ENCODE peak calls at places on chromosome 1, in five cellular contexts. M, W, B, A and X are unnamed samples.

GRCh38 chr1:41613646-41614592 is 129.4 kb upstream of the EDN2 start:
- DNase-seq in M (no peak), W (no peak), A (peak), B (no peak), X (no peak)

GRCh38 chr1:5765997-5766913 is 226.0 kb downstream of the NPHP4 start:
- DNase-seq in W (no peak), B (no peak), A (no peak), M (no peak), X (no peak)

GRCh38 chr1:232529747-232530146 is 100.2 kb downstream of the SIPA1L2 start:
- DNase-seq in W (no peak), A (no peak), B (no peak), M (no peak), X (no peak)

GRCh38 chr1:2502661-2503553 is 23.5 kb downstream of the PANK4 start:
- DNase-seq in M (no peak), B (no peak), A (no peak), W (no peak), X (no peak)

GRCh38 chr1:11654571-11655262 is at the start of gene FBXO44:
- DNase-seq in M (peak), A (peak), W (peak), B (peak), X (no peak)

GRCh38 chr1:75725256-75725655 is 747 bp downstream of the ACADM start:
- DNase-seq in M (no peak), A (peak), B (no peak), W (no peak), X (no peak)

GRCh38 chr1:89487972-89488371 is 36.7 kb upstream of the LRRC8B start:
- DNase-seq in M (no peak), B (no peak), W (no peak), A (no peak), X (no peak)

GRCh38 chr1:196732526-196732925 is 42.1 kb upstream of the CFHR3 start:
- DNase-seq in B (peak), A (no peak), W (no peak), M (no peak), X (no peak)

GRCh38 chr1:183892351-183892793 is 87.5 kb downstream of the RGL1 start:
- DNase-seq in A (peak), M (no peak), W (no peak), B (no peak), X (no peak)

GRCh38 chr1:48285525-48285924 is 63.0 kb downstream of the SLC5A9 start:
- DNase-seq in M (no peak), B (no peak), W (no peak), A (no peak), X (no peak)

GRCh38 chr1:205533729-205534443 is 29.4 kb downstream of the CDK18 start:
- DNase-seq in M (no peak), B (peak), W (no peak), A (no peak), X (peak)

GRCh38 chr1:246566808-246567154 is 525 bp downstream of the CNST start:
- DNase-seq in W (no peak), M (no peak), A (peak), B (no peak), X (no peak)

GRCh38 chr1:59520759-59521442 is 224.0 kb downstream of the FGGY start:
- DNase-seq in A (peak), M (no peak), B (no peak), W (no peak), X (no peak)

GRCh38 chr1:109398343-109399225 is 866 bp upstream of the SORT1 start:
- DNase-seq in A (no peak), B (peak), M (no peak), W (no peak), X (no peak)

GRCh38 chr1:150813028-150813707 is 5.1 kb upstream of the CTSK start:
- DNase-seq in B (peak), M (peak), A (peak), W (peak), X (no peak)

GRCh38 chr1:8439015-8439702 is 121.2 kb downstream of the SLC45A1 start:
- DNase-seq in W (peak), A (peak), M (peak), B (peak), X (no peak)

GRCh38 chr1:203627819-203628184 is 1.2 kb downstream of the ATP2B4 start:
- DNase-seq in A (peak), B (peak), M (peak), W (peak), X (no peak)

GRCh38 chr1:14897997-14898645 is 255.4 kb upstream of the TMEM51 start:
- DNase-seq in M (no peak), A (peak), W (no peak), B (no peak), X (no peak)

GRCh38 chr1:207309775-207310273 is 11.7 kb upstream of the CD55 start:
- DNase-seq in B (no peak), W (no peak), M (peak), A (peak), X (no peak)

GRCh38 chr1:241840164-241840563 is 7.8 kb upstream of the EXO1 start:
- DNase-seq in A (no peak), M (no peak), W (no peak), B (no peak), X (no peak)

GRCh38 chr1:212470059-212470458 is 37.3 kb downstream of the NENF start:
- DNase-seq in M (peak), W (no peak), B (no peak), A (peak), X (peak)

GRCh38 chr1:93629101-93630059 is 52.3 kb downstream of the BCAR3 start:
- DNase-seq in W (no peak), A (peak), B (peak), M (peak), X (no peak)

GRCh38 chr1:247054992-247055415 is 23.6 kb downstream of the ZNF670 start:
- DNase-seq in B (no peak), A (peak), M (no peak), W (no peak), X (no peak)

GRCh38 chr1:92583821-92584760 is 97.4 kb upstream of the GFI1 start:
- DNase-seq in B (no peak), A (peak), M (no peak), W (no peak), X (no peak)
- TF ChIP-seq CTCF in B (no peak), A (no peak), M (no peak), W (no peak), X (no peak)

GRCh38 chr1:237565236-237565635 is 325.5 kb downstream of the ZP4 start:
- DNase-seq in A (no peak), M (no peak), W (no peak), B (no peak), X (no peak)

GRCh38 chr1:237574536-237574935 is 316.2 kb downstream of the ZP4 start:
- DNase-seq in M (no peak), W (no peak), B (no peak), A (no peak), X (no peak)

GRCh38 chr1:237566581-237566980 is 324.1 kb downstream of the ZP4 start:
- DNase-seq in W (no peak), B (no peak), M (no peak), A (no peak), X (no peak)

GRCh38 chr1:237568955-237569354 is 321.8 kb downstream of the ZP4 start:
- DNase-seq in M (no peak), W (no peak), A (no peak), B (no peak), X (no peak)

GRCh38 chr1:237570530-237570929 is 320.2 kb downstream of the ZP4 start:
- DNase-seq in M (no peak), A (no peak), W (no peak), B (no peak), X (no peak)
- TF ChIP-seq CTCF in M (no peak), A (no peak), W (peak), B (peak), X (peak)

GRCh38 chr1:35855016-35855700 is 27.9 kb upstream of the AGO1 start:
- DNase-seq in B (peak), A (no peak), W (no peak), M (no peak), X (no peak)

GRCh38 chr1:35856964-35857363 is 26.0 kb upstream of the AGO1 start:
- DNase-seq in M (no peak), A (no peak), W (no peak), B (no peak), X (no peak)

GRCh38 chr1:35852241-35852640 is 30.8 kb upstream of the AGO1 start:
- DNase-seq in A (no peak), W (no peak), M (no peak), B (no peak), X (no peak)

GRCh38 chr1:35860680-35861079 is 22.3 kb upstream of the AGO1 start:
- DNase-seq in M (no peak), B (no peak), W (no peak), A (no peak), X (no peak)

GRCh38 chr1:35857830-35858229 is 25.2 kb upstream of the AGO1 start:
- DNase-seq in A (peak), M (no peak), W (no peak), B (peak), X (no peak)
- TF ChIP-seq CTCF in A (peak), M (no peak), W (peak), B (peak), X (peak)

DNA sequence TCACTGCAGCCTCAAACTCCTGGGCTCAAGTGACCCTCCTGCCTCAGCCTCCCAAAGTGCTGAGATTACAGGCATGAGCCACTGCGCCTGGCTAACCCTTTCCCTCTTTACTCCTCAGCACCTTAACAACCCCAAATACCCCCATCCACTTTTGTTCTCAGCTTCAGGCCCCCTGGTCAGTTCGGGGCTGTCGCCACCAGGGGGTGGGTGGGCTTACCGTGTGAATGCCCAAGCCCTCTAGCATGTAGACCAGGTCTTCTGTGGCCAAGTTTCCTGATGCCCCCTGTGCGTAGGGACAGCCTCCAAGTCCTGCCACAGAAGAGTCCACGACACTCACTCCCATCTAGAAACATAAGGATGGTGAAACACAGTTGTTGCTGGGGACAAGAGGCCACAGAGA is 3.6 kb upstream of the GALE start:
- DNase-seq in B (no peak), M (no peak), W (no peak), A (no peak), X (no peak)
- TF ChIP-seq CTCF in B (no peak), M (no peak), W (peak), A (no peak), X (peak)

DNA sequence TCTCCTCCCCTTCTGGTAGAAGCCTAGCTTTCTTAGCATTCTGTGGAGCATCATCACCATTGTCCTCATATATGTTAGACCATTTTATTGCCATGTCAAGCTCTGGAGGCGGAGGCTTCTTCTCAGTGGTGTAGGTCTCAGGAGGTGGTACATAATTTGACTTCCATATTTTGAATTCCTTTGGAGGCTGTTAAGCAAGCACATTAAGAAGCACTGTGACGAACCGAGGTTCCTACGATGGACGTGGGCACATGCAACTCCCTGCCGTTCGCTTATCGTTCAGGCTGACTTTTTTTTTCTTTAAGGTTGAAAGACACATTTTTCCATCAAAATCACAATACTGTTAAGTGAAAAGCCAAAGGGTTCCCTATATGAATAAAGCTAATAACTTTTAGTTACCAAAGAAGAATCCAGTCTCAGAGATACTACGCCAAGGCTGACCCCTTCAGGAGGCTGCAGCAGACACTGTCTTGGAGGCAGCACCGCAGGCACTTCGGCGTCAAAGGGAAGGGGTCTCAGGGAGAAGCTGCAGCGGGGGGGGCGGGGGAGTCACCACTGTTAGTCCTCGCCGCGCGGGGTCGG is 835 bp downstream of the C1orf52 start:
- DNase-seq in W (no peak), A (peak), M (no peak), B (peak), X (no peak)
- TF ChIP-seq CTCF in W (no peak), A (no peak), M (no peak), B (peak), X (no peak)

DNA sequence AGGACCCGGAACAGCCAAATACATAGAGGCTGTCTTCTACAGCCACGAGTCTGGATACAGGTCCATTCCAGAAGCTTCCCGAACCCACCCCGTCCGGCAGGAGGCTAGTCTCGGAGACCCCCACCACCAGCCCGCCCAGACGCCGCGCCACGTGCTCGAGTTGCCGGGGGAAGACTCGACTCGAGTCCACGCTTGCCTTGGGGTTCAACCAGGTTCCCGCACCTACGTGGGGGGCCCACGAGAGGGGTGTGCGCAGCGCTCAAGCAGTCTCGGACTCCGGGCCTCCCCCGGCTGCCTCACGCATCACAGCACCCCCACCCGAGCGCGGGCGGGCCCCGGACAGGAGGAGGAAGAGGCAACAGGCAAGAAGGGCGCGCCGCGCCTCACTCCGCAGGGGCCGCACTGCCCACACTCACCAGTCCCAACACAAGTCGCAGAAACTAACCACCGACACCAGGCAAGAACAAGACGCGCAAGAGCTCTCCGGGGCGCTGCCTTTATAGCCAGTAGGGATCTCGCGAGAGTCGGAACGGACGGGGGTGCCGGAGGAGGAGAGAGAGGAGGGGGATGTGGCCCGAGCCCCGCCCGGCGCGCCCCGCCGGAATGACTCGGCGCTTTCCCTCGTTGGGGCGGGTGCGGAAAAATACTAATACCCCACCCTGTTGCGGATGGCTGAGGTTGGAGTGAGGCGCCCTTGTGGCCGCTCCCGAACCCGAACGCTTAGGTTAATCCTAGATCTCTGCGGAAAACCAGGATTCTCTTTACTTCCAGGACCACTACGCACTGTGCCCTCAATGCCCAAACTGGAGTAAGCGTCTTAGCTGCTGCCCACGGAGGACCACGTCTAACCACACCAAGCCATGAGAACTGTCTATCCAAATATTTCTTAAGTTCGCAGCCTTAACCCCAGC is at the start of gene PRDX1:
- DNase-seq in M (peak), B (peak), W (peak), A (peak), X (peak)
- TF ChIP-seq CTCF in M (no peak), B (peak), W (no peak), A (no peak), X (peak)

GRCh38 chr1:85957760-85958159 is 198.8 kb downstream of the COL24A1 start:
- DNase-seq in B (no peak), W (no peak), M (no peak), A (no peak), X (no peak)
- TF ChIP-seq CTCF in B (no peak), W (no peak), M (no peak), A (no peak), X (no peak)